ENCODE peak calls at places on chromosomes 11 and 22, in five cellular contexts. One of them, this sample, is unnamed.

GRCh38 chr11:11909727-11910126 is 68.0 kb downstream of the USP47 start:
- DNase-seq in CD8-positive, alpha-beta T cell: no peak
- DNase-seq in fibroblast of villous mesenchyme: peak
- DNase-seq in fibroblast of the aortic adventitia: peak
- DNase-seq in lung: no peak
- DNase-seq in this sample: peak

GRCh38 chr11:58770627-58771457 is 39.1 kb upstream of the GLYAT start:
- DNase-seq in CD8-positive, alpha-beta T cell: no peak
- DNase-seq in fibroblast of villous mesenchyme: no peak
- DNase-seq in fibroblast of the aortic adventitia: peak
- DNase-seq in lung: no peak
- DNase-seq in this sample: peak

GRCh38 chr11:60831501-60832079 is 10.3 kb upstream of the CCDC86 start:
- DNase-seq in CD8-positive, alpha-beta T cell: no peak
- DNase-seq in fibroblast of villous mesenchyme: peak
- DNase-seq in fibroblast of the aortic adventitia: peak
- DNase-seq in lung: no peak
- DNase-seq in this sample: peak

GRCh38 chr11:61532136-61533038 is 23.8 kb downstream of the LRRC10B start:
- DNase-seq in CD8-positive, alpha-beta T cell: peak
- DNase-seq in fibroblast of villous mesenchyme: peak
- DNase-seq in fibroblast of the aortic adventitia: peak
- DNase-seq in lung: peak
- DNase-seq in this sample: peak

GRCh38 chr22:28883917-28884753 is 763 bp downstream of the ZNRF3 start:
- DNase-seq in CD8-positive, alpha-beta T cell: peak
- DNase-seq in fibroblast of villous mesenchyme: peak
- DNase-seq in fibroblast of the aortic adventitia: peak
- DNase-seq in lung: no peak
- DNase-seq in this sample: no peak

GRCh38 chr11:129695543-129696308 is 119.9 kb upstream of the TMEM45B start:
- DNase-seq in CD8-positive, alpha-beta T cell: peak
- DNase-seq in fibroblast of villous mesenchyme: peak
- DNase-seq in fibroblast of the aortic adventitia: peak
- DNase-seq in lung: peak
- DNase-seq in this sample: peak

GRCh38 chr11:86039094-86039493 is 29.8 kb downstream of the PICALM start:
- DNase-seq in CD8-positive, alpha-beta T cell: no peak
- DNase-seq in fibroblast of villous mesenchyme: no peak
- DNase-seq in fibroblast of the aortic adventitia: no peak
- DNase-seq in lung: no peak
- DNase-seq in this sample: no peak

GRCh38 chr22:22480940-22481339 is 27.6 kb downstream of the ZNF280B start:
- DNase-seq in CD8-positive, alpha-beta T cell: no peak
- DNase-seq in fibroblast of villous mesenchyme: no peak
- DNase-seq in fibroblast of the aortic adventitia: no peak
- DNase-seq in lung: no peak
- DNase-seq in this sample: no peak

GRCh38 chr22:28822930-28823481 is 22.6 kb upstream of the XBP1 start:
- DNase-seq in CD8-positive, alpha-beta T cell: no peak
- DNase-seq in fibroblast of villous mesenchyme: no peak
- DNase-seq in fibroblast of the aortic adventitia: no peak
- DNase-seq in lung: no peak
- DNase-seq in this sample: no peak

GRCh38 chr11:14073821-14074529 is 111.5 kb downstream of the SPON1 start:
- DNase-seq in CD8-positive, alpha-beta T cell: no peak
- DNase-seq in fibroblast of villous mesenchyme: no peak
- DNase-seq in fibroblast of the aortic adventitia: peak
- DNase-seq in lung: no peak
- DNase-seq in this sample: peak

GRCh38 chr11:17593466-17594245 is 46.6 kb downstream of the OTOG start:
- DNase-seq in CD8-positive, alpha-beta T cell: no peak
- DNase-seq in fibroblast of villous mesenchyme: no peak
- DNase-seq in fibroblast of the aortic adventitia: no peak
- DNase-seq in lung: no peak
- DNase-seq in this sample: no peak

DNA sequence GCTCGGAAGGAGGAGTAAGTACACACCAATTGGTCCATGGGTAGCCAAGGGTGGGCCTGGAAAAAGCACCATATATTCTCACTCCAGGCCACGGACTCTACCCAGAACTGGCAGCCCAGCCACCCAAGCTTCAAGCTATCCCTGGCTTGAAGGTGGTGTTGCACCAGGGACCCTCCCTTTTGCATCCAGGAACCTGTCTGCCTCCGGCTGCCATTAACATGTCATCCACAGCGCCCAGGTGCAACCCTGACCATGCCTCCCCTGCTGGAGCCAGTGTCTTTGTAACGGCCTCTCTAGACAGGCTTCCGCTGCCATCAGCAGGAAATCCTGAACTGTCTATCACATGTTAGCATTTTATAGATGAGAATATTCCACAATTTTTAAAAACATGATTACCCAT is 2158.5 kb upstream of the RAG2 start:
- DNase-seq in CD8-positive, alpha-beta T cell: no peak
- DNase-seq in fibroblast of villous mesenchyme: no peak
- DNase-seq in fibroblast of the aortic adventitia: no peak
- DNase-seq in lung: no peak
- DNase-seq in this sample: no peak
- TF ChIP-seq CTCF in CD8-positive, alpha-beta T cell: no peak
- TF ChIP-seq CTCF in fibroblast of villous mesenchyme: no peak
- TF ChIP-seq CTCF in fibroblast of the aortic adventitia: no peak
- TF ChIP-seq CTCF in lung: no peak
- TF ChIP-seq CTCF in this sample: no peak

DNA sequence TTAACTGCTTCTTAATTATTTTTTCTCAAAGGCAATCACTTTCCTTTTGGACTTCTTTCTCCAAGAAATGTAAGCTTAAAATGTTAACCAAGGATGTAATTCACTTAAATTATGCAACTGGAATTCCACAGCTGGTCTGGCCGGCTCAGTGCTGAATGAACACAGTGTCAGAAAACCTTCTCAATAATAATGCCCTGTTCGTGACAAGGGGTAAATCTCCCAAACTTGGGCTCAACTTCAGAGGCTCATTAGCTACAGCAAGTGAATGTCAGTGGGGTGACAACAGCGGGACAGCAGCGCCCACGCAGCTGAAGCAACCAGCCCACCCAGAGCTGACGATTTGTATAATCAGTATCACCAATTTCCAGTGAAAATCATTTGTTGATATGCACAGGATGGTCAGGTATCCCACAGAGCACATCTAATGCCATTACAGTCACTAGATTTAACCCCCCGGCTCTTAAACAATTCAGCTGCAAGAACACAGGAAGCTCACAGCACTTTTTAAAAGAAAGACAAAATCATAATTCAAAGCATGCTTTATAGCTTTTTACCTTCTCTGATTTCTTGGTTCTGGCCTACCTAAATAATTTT is 704.8 kb downstream of the DLG2 start:
- DNase-seq in CD8-positive, alpha-beta T cell: no peak
- DNase-seq in fibroblast of villous mesenchyme: no peak
- DNase-seq in fibroblast of the aortic adventitia: no peak
- DNase-seq in lung: no peak
- DNase-seq in this sample: no peak
- H3K4me3 ChIP-seq in CD8-positive, alpha-beta T cell: no peak
- H3K4me3 ChIP-seq in fibroblast of villous mesenchyme: no peak
- H3K4me3 ChIP-seq in fibroblast of the aortic adventitia: no peak
- H3K4me3 ChIP-seq in lung: no peak
- H3K4me3 ChIP-seq in this sample: no peak

DNA sequence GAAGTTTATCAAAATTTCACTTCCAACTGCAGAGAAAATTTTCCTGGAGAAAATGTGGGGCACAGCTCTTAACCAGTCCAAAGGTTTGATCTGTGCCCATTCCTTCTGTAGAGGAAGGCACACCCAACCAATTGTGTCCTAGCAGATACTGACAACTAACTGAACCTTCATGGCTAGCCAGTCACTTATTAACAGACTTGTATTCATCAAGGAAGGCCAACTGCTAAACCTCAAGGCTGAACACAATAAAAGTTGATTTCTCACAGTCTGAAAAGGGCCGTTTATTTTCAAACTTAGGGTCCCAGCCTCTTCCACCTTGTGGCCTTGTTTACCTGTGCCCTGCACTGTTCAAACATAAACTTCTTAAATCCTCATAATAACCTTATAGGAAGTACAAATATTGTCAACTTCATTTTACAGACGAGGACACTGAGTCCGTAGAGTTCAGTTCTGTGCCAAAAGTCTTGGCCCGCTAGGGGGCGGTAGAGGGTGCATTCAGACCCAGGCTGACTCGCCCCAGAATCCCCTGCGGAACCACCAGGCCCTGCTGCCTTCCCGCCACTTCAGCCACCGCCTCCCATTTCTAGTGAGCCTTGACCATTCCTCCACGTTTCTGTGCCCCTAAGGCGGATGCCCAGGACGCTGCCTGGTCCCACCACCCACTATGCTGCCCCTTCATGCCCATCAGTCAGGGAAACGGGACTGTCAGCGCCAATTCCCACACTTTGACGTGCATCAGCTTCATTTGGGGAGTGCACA is 19.3 kb downstream of the SYT13 start:
- DNase-seq in CD8-positive, alpha-beta T cell: no peak
- DNase-seq in fibroblast of villous mesenchyme: no peak
- DNase-seq in fibroblast of the aortic adventitia: no peak
- DNase-seq in lung: no peak
- DNase-seq in this sample: no peak
- TF ChIP-seq CTCF in CD8-positive, alpha-beta T cell: no peak
- TF ChIP-seq CTCF in fibroblast of villous mesenchyme: peak
- TF ChIP-seq CTCF in fibroblast of the aortic adventitia: peak
- TF ChIP-seq CTCF in lung: no peak
- TF ChIP-seq CTCF in this sample: peak

GRCh38 chr22:31492151-31492550 is 2.5 kb upstream of the EIF4ENIF1 start:
- DNase-seq in CD8-positive, alpha-beta T cell: no peak
- DNase-seq in fibroblast of villous mesenchyme: no peak
- DNase-seq in fibroblast of the aortic adventitia: no peak
- DNase-seq in lung: no peak
- DNase-seq in this sample: no peak

GRCh38 chr22:31496007-31496734 is at the start of gene SFI1:
- DNase-seq in CD8-positive, alpha-beta T cell: peak
- DNase-seq in fibroblast of villous mesenchyme: peak
- DNase-seq in fibroblast of the aortic adventitia: peak
- DNase-seq in lung: peak
- DNase-seq in this sample: peak

GRCh38 chr22:31496735-31497146 is 405 bp downstream of the SFI1 start:
- DNase-seq in CD8-positive, alpha-beta T cell: peak
- DNase-seq in fibroblast of villous mesenchyme: no peak
- DNase-seq in fibroblast of the aortic adventitia: peak
- DNase-seq in lung: no peak
- DNase-seq in this sample: no peak

GRCh38 chr22:31497148-31497938 is 1.0 kb downstream of the SFI1 start:
- DNase-seq in CD8-positive, alpha-beta T cell: no peak
- DNase-seq in fibroblast of villous mesenchyme: no peak
- DNase-seq in fibroblast of the aortic adventitia: peak
- DNase-seq in lung: no peak
- DNase-seq in this sample: no peak

GRCh38 chr22:31495343-31495742 is 993 bp upstream of the SFI1 start:
- DNase-seq in CD8-positive, alpha-beta T cell: no peak
- DNase-seq in fibroblast of villous mesenchyme: no peak
- DNase-seq in fibroblast of the aortic adventitia: no peak
- DNase-seq in lung: no peak
- DNase-seq in this sample: no peak
- H3K4me3 ChIP-seq in CD8-positive, alpha-beta T cell: peak
- H3K4me3 ChIP-seq in fibroblast of villous mesenchyme: peak
- H3K4me3 ChIP-seq in fibroblast of the aortic adventitia: peak
- H3K4me3 ChIP-seq in lung: no peak
- H3K4me3 ChIP-seq in this sample: peak

GRCh38 chr11:126782810-126783209 is 217.8 kb downstream of the KIRREL3 start:
- DNase-seq in CD8-positive, alpha-beta T cell: no peak
- DNase-seq in fibroblast of villous mesenchyme: no peak
- DNase-seq in fibroblast of the aortic adventitia: no peak
- DNase-seq in lung: no peak
- DNase-seq in this sample: no peak
- TF ChIP-seq CTCF in CD8-positive, alpha-beta T cell: no peak
- TF ChIP-seq CTCF in fibroblast of villous mesenchyme: no peak
- TF ChIP-seq CTCF in fibroblast of the aortic adventitia: no peak
- TF ChIP-seq CTCF in lung: no peak
- TF ChIP-seq CTCF in this sample: no peak

GRCh38 chr11:118883004-118883367 is 706 bp upstream of the CXCR5 start:
- DNase-seq in CD8-positive, alpha-beta T cell: no peak
- DNase-seq in fibroblast of villous mesenchyme: no peak
- DNase-seq in fibroblast of the aortic adventitia: no peak
- DNase-seq in lung: no peak
- DNase-seq in this sample: no peak

GRCh38 chr11:118884613-118885274 is 1.1 kb downstream of the CXCR5 start:
- DNase-seq in CD8-positive, alpha-beta T cell: no peak
- DNase-seq in fibroblast of villous mesenchyme: no peak
- DNase-seq in fibroblast of the aortic adventitia: no peak
- DNase-seq in lung: no peak
- DNase-seq in this sample: no peak

GRCh38 chr11:118885319-118885718 is 1.6 kb downstream of the CXCR5 start:
- DNase-seq in CD8-positive, alpha-beta T cell: no peak
- DNase-seq in fibroblast of villous mesenchyme: no peak
- DNase-seq in fibroblast of the aortic adventitia: no peak
- DNase-seq in lung: no peak
- DNase-seq in this sample: no peak

GRCh38 chr11:118882489-118882888 is 1.2 kb upstream of the CXCR5 start:
- DNase-seq in CD8-positive, alpha-beta T cell: no peak
- DNase-seq in fibroblast of villous mesenchyme: no peak
- DNase-seq in fibroblast of the aortic adventitia: no peak
- DNase-seq in lung: no peak
- DNase-seq in this sample: no peak

GRCh38 chr11:118883368-118884071 is at the start of gene CXCR5:
- DNase-seq in CD8-positive, alpha-beta T cell: no peak
- DNase-seq in fibroblast of villous mesenchyme: no peak
- DNase-seq in fibroblast of the aortic adventitia: no peak
- DNase-seq in lung: no peak
- DNase-seq in this sample: no peak
- H3K4me3 ChIP-seq in CD8-positive, alpha-beta T cell: no peak
- H3K4me3 ChIP-seq in fibroblast of villous mesenchyme: no peak
- H3K4me3 ChIP-seq in fibroblast of the aortic adventitia: no peak
- H3K4me3 ChIP-seq in lung: no peak
- H3K4me3 ChIP-seq in this sample: no peak